ENCODE peak calls at places on chromosome 16, in eight cellular contexts. E is tibial nerve, O is IMR-90, D is keratinocyte, K is Peyer's patch, U is sigmoid colon, C is AG04450, S is BJ. I is an unnamed sample.

GRCh38 chr16:68526782-68527145 is 12.3 kb upstream of the ZFP90 start:
- DNase-seq in E (no peak), O (no peak), D (no peak), K (no peak), U (peak; percentile 34), C (no peak), S (no peak), I (no peak)

GRCh38 chr16:468072-468821 is 42.8 kb downstream of the RAB11FIP3 start:
- DNase-seq in E (no peak), O (no peak), D (no peak), K (no peak), U (no peak), C (no peak), S (no peak), I (no peak)

GRCh38 chr16:50354082-50354481 is 14.7 kb downstream of the BRD7 start:
- DNase-seq in E (no peak), O (no peak), D (no peak), K (no peak), U (no peak), C (no peak), S (no peak), I (no peak)

GRCh38 chr16:177394-177822 is 928 bp downstream of the HBA1 start:
- DNase-seq in E (no peak), O (peak; percentile 25), D (no peak), K (no peak), U (no peak), C (no peak), S (no peak), I (no peak)

GRCh38 chr16:50889276-50889675 is 147.4 kb downstream of the CYLD start:
- DNase-seq in E (no peak), O (no peak), D (no peak), K (no peak), U (no peak), C (no peak), S (no peak), I (no peak)

GRCh38 chr16:57883953-57884654 is 81.8 kb upstream of the KIFC3 start:
- DNase-seq in E (no peak), O (no peak), D (no peak), K (no peak), U (no peak), C (no peak), S (no peak), I (no peak)

GRCh38 chr16:81650982-81651562 is 128.0 kb upstream of the PLCG2 start:
- DNase-seq in E (peak; percentile 61), O (no peak), D (no peak), K (peak; percentile 61), U (peak; percentile 95), C (no peak), S (no peak), I (no peak)

GRCh38 chr16:22003195-22003594 is 2.3 kb upstream of the PDZD9 start:
- DNase-seq in E (no peak), O (no peak), D (no peak), K (no peak), U (no peak), C (no peak), S (no peak), I (no peak)

GRCh38 chr16:29849505-29849904 is 13.5 kb downstream of the CDIPT start:
- DNase-seq in E (no peak), O (no peak), D (no peak), K (no peak), U (no peak), C (no peak), S (no peak), I (no peak)

GRCh38 chr16:78183886-78184553 is 84.6 kb downstream of the WWOX start:
- DNase-seq in E (no peak), O (no peak), D (no peak), K (no peak), U (no peak), C (no peak), S (no peak), I (no peak)
- H3K4me3 ChIP-seq in E (no peak overlapping the region), O (no peak overlapping the region), D (no peak overlapping the region), K (no peak overlapping the region), U (peak overlapping the region; percentile 33), C (peak overlapping the region; percentile 35), S (no peak overlapping the region), I (no peak overlapping the region)

GRCh38 chr16:9048302-9048700 is 43.1 kb upstream of the HAPSTR1 start:
- DNase-seq in E (peak; percentile 11), O (peak; percentile 34), D (no peak), K (no peak), U (no peak), C (no peak), S (no peak), I (no peak)

GRCh38 chr16:9047689-9048301 is 43.6 kb upstream of the HAPSTR1 start:
- DNase-seq in E (peak; percentile 82), O (peak; percentile 99), D (peak; percentile 85), K (peak; percentile 64), U (peak; percentile 95), C (peak; percentile 98), S (peak; percentile 97), I (peak; percentile 96)

GRCh38 chr16:9053006-9053601 is 38.3 kb upstream of the HAPSTR1 start:
- DNase-seq in E (no peak), O (peak; percentile 75), D (no peak), K (no peak), U (peak; percentile 65), C (no peak), S (no peak), I (no peak)

GRCh38 chr16:9049241-9049640 is 42.2 kb upstream of the HAPSTR1 start:
- DNase-seq in E (no peak), O (peak; percentile 97), D (no peak), K (no peak), U (no peak), C (peak; percentile 80), S (no peak), I (peak; percentile 65)

DNA sequence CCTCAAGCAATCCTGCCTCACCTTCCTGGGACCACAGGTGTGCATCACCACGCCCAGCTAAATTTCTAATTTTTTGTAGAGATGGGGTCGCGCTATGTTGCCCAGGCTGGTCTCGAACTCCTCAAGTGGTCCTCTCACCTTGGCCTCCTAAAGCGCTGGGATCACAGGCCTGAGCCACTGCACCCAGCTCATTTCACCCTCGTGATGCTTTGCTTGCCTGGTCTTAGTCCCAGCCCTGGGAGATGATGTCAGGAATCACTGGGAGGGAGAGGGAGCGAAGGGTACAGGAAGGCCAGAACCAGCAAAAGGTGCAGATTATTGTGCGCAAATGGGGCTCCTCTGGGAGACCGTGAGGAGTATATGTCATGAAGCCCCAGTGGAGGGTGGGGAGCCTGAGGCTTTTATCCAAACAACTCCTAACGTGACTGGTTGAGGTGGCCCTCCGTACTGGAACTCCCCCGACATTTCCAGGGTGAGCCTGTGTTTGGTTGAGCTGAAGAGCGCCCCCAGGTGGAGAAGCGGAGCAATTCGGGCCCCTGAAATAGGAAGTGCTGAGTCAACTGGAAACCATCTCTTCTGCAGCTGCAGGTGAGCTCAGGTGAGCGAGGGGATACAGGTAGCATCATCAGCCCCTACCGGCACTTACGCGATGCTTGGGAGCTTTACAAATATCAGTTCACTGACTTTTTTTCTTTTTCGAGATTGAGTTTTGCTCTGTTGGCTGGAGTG is 41.2 kb upstream of the HAPSTR1 start:
- DNase-seq in E (no peak), O (peak; percentile 16), D (no peak), K (no peak), U (no peak), C (no peak), S (no peak), I (no peak)
- TF ChIP-seq CTCF in E (no peak), O (peak; percentile 46), D (peak; percentile 62), K (no peak), U (no peak), C (peak; percentile 58), S (peak; percentile 51), I (peak; percentile 61)

DNA sequence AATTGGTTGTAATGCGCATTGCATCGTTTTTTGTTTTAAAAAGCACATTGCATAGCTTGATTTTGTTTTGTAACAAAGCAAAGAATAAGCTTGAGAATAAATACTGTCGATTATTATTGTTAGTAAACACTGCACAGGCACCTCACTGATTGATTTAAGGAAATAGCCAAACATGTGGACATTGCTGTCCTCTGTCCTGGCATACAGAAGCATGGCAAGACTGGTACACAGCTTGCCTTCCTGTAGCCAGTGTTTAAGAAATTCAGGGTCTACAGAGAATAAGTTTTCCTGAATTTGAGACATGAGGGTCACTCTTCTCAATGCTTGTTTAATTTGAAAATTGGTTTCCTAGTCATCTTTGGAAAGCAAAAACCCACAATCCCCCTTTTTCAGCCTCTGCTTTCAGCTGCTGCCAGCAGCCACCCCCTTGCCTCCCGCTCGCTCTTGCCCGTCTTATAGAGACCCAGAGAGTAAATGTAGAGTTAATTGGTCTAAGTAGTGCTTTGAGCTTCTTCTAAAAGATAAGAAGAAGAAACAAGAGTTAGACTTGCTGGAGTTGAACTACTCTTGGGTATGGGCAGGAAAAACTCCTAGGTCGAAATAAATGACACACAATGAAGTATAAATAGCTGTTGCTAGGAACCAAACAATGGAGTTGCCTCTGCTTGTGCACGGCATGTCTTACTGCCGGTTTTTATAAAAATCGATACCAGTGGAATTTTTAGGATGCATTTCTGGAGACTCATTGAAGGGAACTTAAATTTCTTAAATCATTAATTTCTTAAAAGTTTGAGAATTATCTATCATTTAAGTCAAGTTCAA is 116.6 kb downstream of the MRTFB start:
- DNase-seq in E (no peak), O (no peak), D (no peak), K (no peak), U (no peak), C (no peak), S (no peak), I (no peak)
- H3K4me3 ChIP-seq in E (peak overlapping the region; percentile 3), O (no peak overlapping the region), D (no peak overlapping the region), K (peak overlapping the region; percentile 0), U (peak overlapping the region; percentile 38), C (no peak overlapping the region), S (no peak overlapping the region), I (peak overlapping the region; percentile 58)

DNA sequence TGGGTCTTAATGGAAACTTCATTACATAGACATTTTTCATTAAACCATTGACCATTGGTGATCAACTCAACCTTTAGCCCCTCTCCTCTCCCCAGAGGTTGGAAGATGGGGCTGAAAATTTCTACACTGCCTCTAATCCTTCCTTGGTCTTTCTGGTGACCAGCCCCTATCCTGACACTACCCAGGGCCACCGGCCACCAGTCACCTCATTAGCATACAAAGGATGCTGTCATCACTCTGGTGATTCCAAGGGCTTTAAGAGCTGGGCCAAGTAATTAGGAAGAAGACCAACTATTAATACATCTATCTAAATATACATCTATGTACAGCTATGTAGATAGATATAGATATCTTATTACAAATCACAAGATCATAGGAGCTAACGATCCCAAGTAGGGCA is 111.2 kb upstream of the IRX6 start:
- DNase-seq in E (no peak), O (no peak), D (no peak), K (no peak), U (no peak), C (no peak), S (no peak), I (no peak)
- TF ChIP-seq CTCF in E (no peak), O (no peak), D (no peak), K (no peak), U (no peak), C (no peak), S (no peak), I (no peak)

I was measured in AG04449.